ENCODE peak calls at places on chromosomes 3 and 15, in four cellular contexts. Z is activated T-helper 1 cell treated with Interleukin-2 at 50 U/mL for 16 hours, E is HT-29, V is AG10803. R is an unnamed sample.

GRCh38 chr3:184630861-184631260 is 69.3 kb downstream of the EPHB3 start:
- DNase-seq in V (no peak), Z (no peak), E (no peak), R (no peak)

GRCh38 chr3:151112731-151113130 is 27.3 kb downstream of the MED12L start:
- DNase-seq in E (no peak), Z (no peak), V (no peak), R (peak; percentile 73)

GRCh38 chr3:155805204-155805801 is 775 bp downstream of the C3orf33 start:
- DNase-seq in Z (peak; percentile 0), V (peak; percentile 30), E (peak; percentile 21), R (no peak)

GRCh38 chr3:134325722-134326121 is 48.5 kb downstream of the AMOTL2 start:
- DNase-seq in E (no peak), V (no peak), Z (no peak), R (no peak)

GRCh38 chr15:77311618-77312398 is 108.1 kb downstream of the PEAK1 start:
- DNase-seq in V (no peak), Z (no peak), E (no peak), R (no peak)

GRCh38 chr3:150183619-150184425 is 213.1 kb upstream of the PFN2 start:
- DNase-seq in Z (peak; percentile 4), V (peak; percentile 80), E (peak; percentile 85), R (no peak)

GRCh38 chr15:28131400-28131799 is 32.3 kb upstream of the OCA2 start:
- DNase-seq in Z (no peak), V (no peak), E (no peak), R (no peak)

GRCh38 chr3:28386049-28386448 is 37.4 kb upstream of the AZI2 start:
- DNase-seq in E (no peak), Z (no peak), V (no peak), R (no peak)

GRCh38 chr3:66138336-66139234 is 82.2 kb upstream of the SLC25A26 start:
- DNase-seq in V (peak; percentile 73), E (peak; percentile 76), Z (no peak), R (peak; percentile 38)

R was measured in LNCaP clone FGC.